ENCODE peak calls at places on chromosomes 4 and X, in seven cellular contexts. One of them, this sample, is unnamed. For H3K36me3, the result is how much of the 10 kb centered on the place peaks cover.

GRCh38 chr4:5930456-5930855 is 37.6 kb upstream of the CRMP1 start:
- DNase-seq in HepG2: no peak
- DNase-seq in pancreas: no peak
- DNase-seq in neural progenitor cell: no peak
- DNase-seq in suprapubic skin: no peak
- DNase-seq in stomach: peak
- DNase-seq in left ventricle myocardium inferior: no peak
- DNase-seq in this sample: no peak

GRCh38 chr4:102758241-102758871 is 2.4 kb downstream of the MANBA start:
- DNase-seq in left ventricle myocardium inferior: no peak
- DNase-seq in suprapubic skin: no peak
- DNase-seq in neural progenitor cell: no peak
- DNase-seq in HepG2: no peak
- DNase-seq in pancreas: no peak
- DNase-seq in stomach: no peak
- DNase-seq in this sample: no peak

GRCh38 chr4:142405021-142405991 is 440.8 kb downstream of the INPP4B start:
- DNase-seq in pancreas: peak
- DNase-seq in left ventricle myocardium inferior: peak
- DNase-seq in neural progenitor cell: peak
- DNase-seq in stomach: peak
- DNase-seq in HepG2: no peak
- DNase-seq in suprapubic skin: no peak
- DNase-seq in this sample: peak

GRCh38 chr4:65508169-65508568 is 162.1 kb downstream of the EPHA5 start:
- DNase-seq in left ventricle myocardium inferior: no peak
- DNase-seq in neural progenitor cell: no peak
- DNase-seq in HepG2: no peak
- DNase-seq in stomach: no peak
- DNase-seq in pancreas: no peak
- DNase-seq in suprapubic skin: no peak
- DNase-seq in this sample: peak

GRCh38 chrX:16745659-16746058 is 26.2 kb downstream of the SYAP1 start:
- DNase-seq in HepG2: peak
- DNase-seq in pancreas: no peak
- DNase-seq in suprapubic skin: no peak
- DNase-seq in stomach: no peak
- DNase-seq in neural progenitor cell: no peak
- DNase-seq in left ventricle myocardium inferior: no peak
- DNase-seq in this sample: no peak

GRCh38 chrX:12419591-12419990 is 281.3 kb downstream of the FRMPD4 start:
- DNase-seq in suprapubic skin: no peak
- DNase-seq in stomach: no peak
- DNase-seq in HepG2: no peak
- DNase-seq in neural progenitor cell: no peak
- DNase-seq in left ventricle myocardium inferior: no peak
- DNase-seq in pancreas: no peak
- DNase-seq in this sample: no peak

GRCh38 chr4:126583509-126583908 is 1049.2 kb upstream of the INTU start:
- DNase-seq in HepG2: peak
- DNase-seq in neural progenitor cell: peak
- DNase-seq in suprapubic skin: no peak
- DNase-seq in pancreas: no peak
- DNase-seq in left ventricle myocardium inferior: no peak
- DNase-seq in stomach: no peak
- DNase-seq in this sample: no peak

GRCh38 chr4:45004847-45005565 is 278.6 kb upstream of the GNPDA2 start:
- DNase-seq in stomach: no peak
- DNase-seq in left ventricle myocardium inferior: no peak
- DNase-seq in HepG2: no peak
- DNase-seq in pancreas: no peak
- DNase-seq in suprapubic skin: no peak
- DNase-seq in neural progenitor cell: no peak
- DNase-seq in this sample: no peak

GRCh38 chr4:176387571-176387970 is 67.8 kb downstream of the SPCS3 start:
- DNase-seq in left ventricle myocardium inferior: no peak
- DNase-seq in pancreas: no peak
- DNase-seq in stomach: no peak
- DNase-seq in HepG2: no peak
- DNase-seq in suprapubic skin: no peak
- DNase-seq in neural progenitor cell: no peak
- DNase-seq in this sample: no peak

GRCh38 chrX:19947612-19948011 is 43.2 kb downstream of the BCLAF3 start:
- DNase-seq in HepG2: no peak
- DNase-seq in suprapubic skin: no peak
- DNase-seq in stomach: no peak
- DNase-seq in pancreas: no peak
- DNase-seq in left ventricle myocardium inferior: no peak
- DNase-seq in neural progenitor cell: no peak
- DNase-seq in this sample: no peak

GRCh38 chr4:94561249-94562024 is 109.7 kb downstream of the PDLIM5 start:
- DNase-seq in left ventricle myocardium inferior: no peak
- DNase-seq in pancreas: no peak
- DNase-seq in neural progenitor cell: no peak
- DNase-seq in suprapubic skin: no peak
- DNase-seq in HepG2: no peak
- DNase-seq in stomach: no peak
- DNase-seq in this sample: peak

GRCh38 chr4:119300072-119300387 is 21.9 kb downstream of the FABP2 start:
- DNase-seq in neural progenitor cell: no peak
- DNase-seq in HepG2: no peak
- DNase-seq in left ventricle myocardium inferior: peak
- DNase-seq in pancreas: peak
- DNase-seq in stomach: peak
- DNase-seq in suprapubic skin: no peak
- DNase-seq in this sample: peak

GRCh38 chr4:144174401-144175067 is 34.0 kb upstream of the GYPA start:
- DNase-seq in suprapubic skin: no peak
- DNase-seq in pancreas: no peak
- DNase-seq in neural progenitor cell: peak
- DNase-seq in left ventricle myocardium inferior: no peak
- DNase-seq in stomach: no peak
- DNase-seq in HepG2: peak
- DNase-seq in this sample: peak

GRCh38 chr4:28879178-28879577 is 1841.0 kb upstream of the PCDH7 start:
- DNase-seq in neural progenitor cell: no peak
- DNase-seq in HepG2: no peak
- DNase-seq in stomach: no peak
- DNase-seq in left ventricle myocardium inferior: no peak
- DNase-seq in pancreas: no peak
- DNase-seq in suprapubic skin: no peak
- DNase-seq in this sample: no peak

GRCh38 chrX:134660627-134661026 is 2.4 kb upstream of the PLAC1 start:
- DNase-seq in stomach: no peak
- DNase-seq in pancreas: no peak
- DNase-seq in neural progenitor cell: no peak
- DNase-seq in left ventricle myocardium inferior: no peak
- DNase-seq in suprapubic skin: no peak
- DNase-seq in HepG2: no peak
- DNase-seq in this sample: no peak

GRCh38 chrX:3771756-3772155 is 58.3 kb upstream of the PRKX start:
- DNase-seq in neural progenitor cell: no peak
- DNase-seq in stomach: no peak
- DNase-seq in HepG2: no peak
- DNase-seq in pancreas: no peak
- DNase-seq in suprapubic skin: no peak
- DNase-seq in left ventricle myocardium inferior: no peak
- DNase-seq in this sample: no peak

GRCh38 chrX:123993326-123993725 is 31.8 kb downstream of the STAG2 start:
- DNase-seq in pancreas: no peak
- DNase-seq in suprapubic skin: no peak
- DNase-seq in left ventricle myocardium inferior: no peak
- DNase-seq in HepG2: no peak
- DNase-seq in stomach: no peak
- DNase-seq in neural progenitor cell: no peak
- DNase-seq in this sample: peak

GRCh38 chrX:48957477-48957826 is at the start of gene OTUD5:
- DNase-seq in neural progenitor cell: no peak
- DNase-seq in suprapubic skin: no peak
- DNase-seq in left ventricle myocardium inferior: peak
- DNase-seq in HepG2: peak
- DNase-seq in pancreas: no peak
- DNase-seq in stomach: no peak
- DNase-seq in this sample: no peak

GRCh38 chr4:32025840-32026459 is 1305.8 kb downstream of the PCDH7 start:
- DNase-seq in stomach: no peak
- DNase-seq in pancreas: no peak
- DNase-seq in HepG2: no peak
- DNase-seq in left ventricle myocardium inferior: no peak
- DNase-seq in suprapubic skin: no peak
- DNase-seq in neural progenitor cell: no peak
- DNase-seq in this sample: peak

GRCh38 chr4:54439831-54440243 is 210.7 kb downstream of the PDGFRA start:
- DNase-seq in suprapubic skin: no peak
- DNase-seq in left ventricle myocardium inferior: peak
- DNase-seq in pancreas: no peak
- DNase-seq in stomach: no peak
- DNase-seq in HepG2: no peak
- DNase-seq in neural progenitor cell: peak
- DNase-seq in this sample: peak

GRCh38 chr4:139767585-139767984 is 102.0 kb downstream of the MGST2 start:
- DNase-seq in pancreas: no peak
- DNase-seq in neural progenitor cell: no peak
- DNase-seq in suprapubic skin: no peak
- DNase-seq in stomach: no peak
- DNase-seq in left ventricle myocardium inferior: no peak
- DNase-seq in HepG2: no peak
- DNase-seq in this sample: no peak

GRCh38 chr4:5928241-5928640 is 35.4 kb upstream of the CRMP1 start:
- DNase-seq in left ventricle myocardium inferior: no peak
- DNase-seq in pancreas: no peak
- DNase-seq in HepG2: no peak
- DNase-seq in suprapubic skin: no peak
- DNase-seq in stomach: no peak
- DNase-seq in neural progenitor cell: no peak
- DNase-seq in this sample: no peak

GRCh38 chrX:41198410-41198809 is 113.2 kb downstream of the USP9X start:
- DNase-seq in left ventricle myocardium inferior: no peak
- DNase-seq in pancreas: no peak
- DNase-seq in suprapubic skin: no peak
- DNase-seq in stomach: no peak
- DNase-seq in neural progenitor cell: no peak
- DNase-seq in HepG2: no peak
- DNase-seq in this sample: no peak

GRCh38 chr4:61572160-61572559 is 372.0 kb downstream of the ADGRL3 start:
- DNase-seq in neural progenitor cell: no peak
- DNase-seq in suprapubic skin: no peak
- DNase-seq in HepG2: no peak
- DNase-seq in pancreas: no peak
- DNase-seq in stomach: no peak
- DNase-seq in left ventricle myocardium inferior: no peak
- DNase-seq in this sample: no peak

GRCh38 chr4:36099509-36099908 is 144.8 kb downstream of the ARAP2 start:
- DNase-seq in pancreas: no peak
- DNase-seq in HepG2: no peak
- DNase-seq in neural progenitor cell: no peak
- DNase-seq in suprapubic skin: no peak
- DNase-seq in left ventricle myocardium inferior: no peak
- DNase-seq in stomach: no peak
- DNase-seq in this sample: no peak

GRCh38 chr4:99079625-99080295 is 8.8 kb downstream of the ADH5 start:
- DNase-seq in neural progenitor cell: no peak
- DNase-seq in suprapubic skin: no peak
- DNase-seq in HepG2: no peak
- DNase-seq in left ventricle myocardium inferior: no peak
- DNase-seq in pancreas: no peak
- DNase-seq in stomach: no peak
- DNase-seq in this sample: no peak
- H3K36me3 ChIP-seq in neural progenitor cell: half or more
- H3K36me3 ChIP-seq in suprapubic skin: half or more
- H3K36me3 ChIP-seq in HepG2: under half
- H3K36me3 ChIP-seq in left ventricle myocardium inferior: half or more
- H3K36me3 ChIP-seq in pancreas: under half
- H3K36me3 ChIP-seq in stomach: half or more
- H3K36me3 ChIP-seq in this sample: half or more

DNA sequence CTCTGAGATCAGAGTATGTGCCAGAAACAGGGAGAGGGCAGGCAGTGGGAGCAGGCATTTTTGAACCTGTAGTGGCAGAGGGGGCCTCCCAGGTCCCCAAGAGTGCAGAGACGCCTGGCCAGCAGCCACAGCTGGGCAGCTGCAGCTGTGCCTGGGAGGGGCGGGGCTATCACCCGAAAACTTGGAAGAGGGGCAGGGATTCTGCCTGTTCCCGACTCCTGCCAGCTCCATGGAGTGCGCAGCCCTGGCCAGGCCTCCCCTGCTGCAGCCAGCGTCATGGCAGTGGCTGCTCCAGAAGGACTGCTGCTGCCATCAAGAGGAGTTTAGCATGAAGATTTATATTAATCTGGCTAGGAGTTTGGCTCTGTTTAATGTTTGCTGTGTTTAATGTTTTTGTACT is 532.0 kb upstream of the PITX2 start:
- DNase-seq in suprapubic skin: no peak
- DNase-seq in HepG2: no peak
- DNase-seq in stomach: no peak
- DNase-seq in neural progenitor cell: no peak
- DNase-seq in left ventricle myocardium inferior: no peak
- DNase-seq in pancreas: no peak
- DNase-seq in this sample: no peak
- H3K27ac ChIP-seq in suprapubic skin: no peak
- H3K27ac ChIP-seq in HepG2: no peak
- H3K27ac ChIP-seq in stomach: no peak
- H3K27ac ChIP-seq in neural progenitor cell: no peak
- H3K27ac ChIP-seq in left ventricle myocardium inferior: no peak
- H3K27ac ChIP-seq in pancreas: no peak
- H3K27ac ChIP-seq in this sample: no peak

GRCh38 chrX:77276742-77277141 is 170.4 kb upstream of the FGF16 start:
- DNase-seq in pancreas: no peak
- DNase-seq in neural progenitor cell: no peak
- DNase-seq in suprapubic skin: no peak
- DNase-seq in stomach: no peak
- DNase-seq in left ventricle myocardium inferior: no peak
- DNase-seq in HepG2: no peak
- DNase-seq in this sample: no peak
- TF ChIP-seq CTCF in pancreas: no peak
- TF ChIP-seq CTCF in neural progenitor cell: peak
- TF ChIP-seq CTCF in suprapubic skin: no peak
- TF ChIP-seq CTCF in stomach: no peak
- TF ChIP-seq CTCF in left ventricle myocardium inferior: no peak
- TF ChIP-seq CTCF in HepG2: no peak
- TF ChIP-seq CTCF in this sample: no peak

GRCh38 chr4:42446823-42447222 is 49.5 kb downstream of the SHISA3 start:
- DNase-seq in neural progenitor cell: no peak
- DNase-seq in HepG2: no peak
- DNase-seq in pancreas: no peak
- DNase-seq in left ventricle myocardium inferior: no peak
- DNase-seq in stomach: no peak
- DNase-seq in suprapubic skin: no peak
- DNase-seq in this sample: no peak
- H3K36me3 ChIP-seq in neural progenitor cell: under half
- H3K36me3 ChIP-seq in HepG2: under half
- H3K36me3 ChIP-seq in pancreas: under half
- H3K36me3 ChIP-seq in left ventricle myocardium inferior: under half
- H3K36me3 ChIP-seq in stomach: half or more
- H3K36me3 ChIP-seq in suprapubic skin: under half
- H3K36me3 ChIP-seq in this sample: under half